ENCODE peak calls at places on chromosomes 13 and 19, in eight cellular contexts. One of them, this sample, is unnamed.

GRCh38 chr19:53554804-53555203 is 16.9 kb downstream of the ZNF331 start:
- DNase-seq in activated T-helper 1 cell treated with anti-CD3 and anti-CD28 coated beads, Interleukin-12 subunit alpha, Interleukin-12 subunit beta, Interleukin-2, Interleukin-4 antibody, amounts not matched to agents 30 ng/mL and 10 ng/mL and 1 ng/mL, durations not matched to agents 14 hours and 24 hours and 36 hours: no peak
- DNase-seq in stimulated activated CD4-positive, alpha-beta T cell treated with anti-CD3 and anti-CD28 coated beads, Interleukin-15, amount 100 ng/mL, for 48 hours: no peak
- DNase-seq in T follicular helper cell: no peak
- DNase-seq in T-helper 2 cell: no peak
- DNase-seq in mucosa of descending colon: no peak
- DNase-seq in RWPE1: no peak
- DNase-seq in B cell: no peak
- DNase-seq in this sample: no peak

GRCh38 chr19:49151339-49152217 is 3.6 kb downstream of the HRC start:
- DNase-seq in T-helper 2 cell: no peak
- DNase-seq in B cell: no peak
- DNase-seq in T follicular helper cell: no peak
- DNase-seq in stimulated activated CD4-positive, alpha-beta T cell treated with anti-CD3 and anti-CD28 coated beads, Interleukin-15, amount 100 ng/mL, for 48 hours: no peak
- DNase-seq in RWPE1: peak; percentile 92
- DNase-seq in mucosa of descending colon: peak; percentile 96
- DNase-seq in activated T-helper 1 cell treated with anti-CD3 and anti-CD28 coated beads, Interleukin-12 subunit alpha, Interleukin-12 subunit beta, Interleukin-2, Interleukin-4 antibody, amounts not matched to agents 30 ng/mL and 10 ng/mL and 1 ng/mL, durations not matched to agents 14 hours and 24 hours and 36 hours: no peak
- DNase-seq in this sample: no peak

GRCh38 chr19:1408300-1409203 is 1.2 kb downstream of the DAZAP1 start:
- DNase-seq in B cell: peak; percentile 52
- DNase-seq in activated T-helper 1 cell treated with anti-CD3 and anti-CD28 coated beads, Interleukin-12 subunit alpha, Interleukin-12 subunit beta, Interleukin-2, Interleukin-4 antibody, amounts not matched to agents 30 ng/mL and 10 ng/mL and 1 ng/mL, durations not matched to agents 14 hours and 24 hours and 36 hours: peak; percentile 49
- DNase-seq in T follicular helper cell: peak; percentile 35
- DNase-seq in T-helper 2 cell: peak; percentile 42
- DNase-seq in RWPE1: no peak
- DNase-seq in stimulated activated CD4-positive, alpha-beta T cell treated with anti-CD3 and anti-CD28 coated beads, Interleukin-15, amount 100 ng/mL, for 48 hours: no peak
- DNase-seq in mucosa of descending colon: peak; percentile 80
- DNase-seq in this sample: no peak

GRCh38 chr13:79434578-79434977 is 28.5 kb upstream of the RBM26 start:
- DNase-seq in RWPE1: no peak
- DNase-seq in T-helper 2 cell: no peak
- DNase-seq in activated T-helper 1 cell treated with anti-CD3 and anti-CD28 coated beads, Interleukin-12 subunit alpha, Interleukin-12 subunit beta, Interleukin-2, Interleukin-4 antibody, amounts not matched to agents 30 ng/mL and 10 ng/mL and 1 ng/mL, durations not matched to agents 14 hours and 24 hours and 36 hours: no peak
- DNase-seq in stimulated activated CD4-positive, alpha-beta T cell treated with anti-CD3 and anti-CD28 coated beads, Interleukin-15, amount 100 ng/mL, for 48 hours: no peak
- DNase-seq in T follicular helper cell: no peak
- DNase-seq in mucosa of descending colon: no peak
- DNase-seq in B cell: no peak
- DNase-seq in this sample: no peak

GRCh38 chr19:5967994-5968430 is 9.9 kb downstream of the RANBP3 start:
- DNase-seq in stimulated activated CD4-positive, alpha-beta T cell treated with anti-CD3 and anti-CD28 coated beads, Interleukin-15, amount 100 ng/mL, for 48 hours: peak; percentile 30
- DNase-seq in activated T-helper 1 cell treated with anti-CD3 and anti-CD28 coated beads, Interleukin-12 subunit alpha, Interleukin-12 subunit beta, Interleukin-2, Interleukin-4 antibody, amounts not matched to agents 30 ng/mL and 10 ng/mL and 1 ng/mL, durations not matched to agents 14 hours and 24 hours and 36 hours: peak; percentile 52
- DNase-seq in RWPE1: peak; percentile 85
- DNase-seq in T-helper 2 cell: peak; percentile 47
- DNase-seq in T follicular helper cell: peak; percentile 53
- DNase-seq in B cell: peak; percentile 52
- DNase-seq in mucosa of descending colon: no peak
- DNase-seq in this sample: peak; percentile 17

GRCh38 chr13:87999141-87999765 is 328.1 kb downstream of the SLITRK5 start:
- DNase-seq in activated T-helper 1 cell treated with anti-CD3 and anti-CD28 coated beads, Interleukin-12 subunit alpha, Interleukin-12 subunit beta, Interleukin-2, Interleukin-4 antibody, amounts not matched to agents 30 ng/mL and 10 ng/mL and 1 ng/mL, durations not matched to agents 14 hours and 24 hours and 36 hours: no peak
- DNase-seq in T-helper 2 cell: no peak
- DNase-seq in RWPE1: peak; percentile 31
- DNase-seq in mucosa of descending colon: no peak
- DNase-seq in T follicular helper cell: no peak
- DNase-seq in stimulated activated CD4-positive, alpha-beta T cell treated with anti-CD3 and anti-CD28 coated beads, Interleukin-15, amount 100 ng/mL, for 48 hours: no peak
- DNase-seq in B cell: no peak
- DNase-seq in this sample: no peak

GRCh38 chr19:19661675-19662251 is 1.7 kb downstream of the ATP13A1 start:
- DNase-seq in T follicular helper cell: peak; percentile 45
- DNase-seq in stimulated activated CD4-positive, alpha-beta T cell treated with anti-CD3 and anti-CD28 coated beads, Interleukin-15, amount 100 ng/mL, for 48 hours: no peak
- DNase-seq in activated T-helper 1 cell treated with anti-CD3 and anti-CD28 coated beads, Interleukin-12 subunit alpha, Interleukin-12 subunit beta, Interleukin-2, Interleukin-4 antibody, amounts not matched to agents 30 ng/mL and 10 ng/mL and 1 ng/mL, durations not matched to agents 14 hours and 24 hours and 36 hours: peak; percentile 38
- DNase-seq in RWPE1: no peak
- DNase-seq in mucosa of descending colon: peak; percentile 56
- DNase-seq in T-helper 2 cell: no peak
- DNase-seq in B cell: peak; percentile 71
- DNase-seq in this sample: peak; percentile 93

GRCh38 chr19:45154064-45154827 is 6.5 kb downstream of the NKPD1 start:
- DNase-seq in mucosa of descending colon: no peak
- DNase-seq in T-helper 2 cell: no peak
- DNase-seq in activated T-helper 1 cell treated with anti-CD3 and anti-CD28 coated beads, Interleukin-12 subunit alpha, Interleukin-12 subunit beta, Interleukin-2, Interleukin-4 antibody, amounts not matched to agents 30 ng/mL and 10 ng/mL and 1 ng/mL, durations not matched to agents 14 hours and 24 hours and 36 hours: no peak
- DNase-seq in B cell: no peak
- DNase-seq in RWPE1: no peak
- DNase-seq in T follicular helper cell: no peak
- DNase-seq in stimulated activated CD4-positive, alpha-beta T cell treated with anti-CD3 and anti-CD28 coated beads, Interleukin-15, amount 100 ng/mL, for 48 hours: no peak
- DNase-seq in this sample: no peak

GRCh38 chr13:75321084-75321483 is 160.9 kb downstream of the TBC1D4 start:
- DNase-seq in mucosa of descending colon: no peak
- DNase-seq in RWPE1: no peak
- DNase-seq in T follicular helper cell: no peak
- DNase-seq in B cell: no peak
- DNase-seq in stimulated activated CD4-positive, alpha-beta T cell treated with anti-CD3 and anti-CD28 coated beads, Interleukin-15, amount 100 ng/mL, for 48 hours: no peak
- DNase-seq in activated T-helper 1 cell treated with anti-CD3 and anti-CD28 coated beads, Interleukin-12 subunit alpha, Interleukin-12 subunit beta, Interleukin-2, Interleukin-4 antibody, amounts not matched to agents 30 ng/mL and 10 ng/mL and 1 ng/mL, durations not matched to agents 14 hours and 24 hours and 36 hours: no peak
- DNase-seq in T-helper 2 cell: no peak
- DNase-seq in this sample: no peak

GRCh38 chr19:37362733-37363132 is 8.2 kb upstream of the ZNF527 start:
- DNase-seq in T follicular helper cell: no peak
- DNase-seq in mucosa of descending colon: no peak
- DNase-seq in activated T-helper 1 cell treated with anti-CD3 and anti-CD28 coated beads, Interleukin-12 subunit alpha, Interleukin-12 subunit beta, Interleukin-2, Interleukin-4 antibody, amounts not matched to agents 30 ng/mL and 10 ng/mL and 1 ng/mL, durations not matched to agents 14 hours and 24 hours and 36 hours: no peak
- DNase-seq in T-helper 2 cell: no peak
- DNase-seq in stimulated activated CD4-positive, alpha-beta T cell treated with anti-CD3 and anti-CD28 coated beads, Interleukin-15, amount 100 ng/mL, for 48 hours: no peak
- DNase-seq in RWPE1: no peak
- DNase-seq in B cell: no peak
- DNase-seq in this sample: no peak

GRCh38 chr19:16351133-16351809 is 26.6 kb downstream of the KLF2 start:
- DNase-seq in T-helper 2 cell: no peak
- DNase-seq in RWPE1: no peak
- DNase-seq in mucosa of descending colon: peak; percentile 9
- DNase-seq in stimulated activated CD4-positive, alpha-beta T cell treated with anti-CD3 and anti-CD28 coated beads, Interleukin-15, amount 100 ng/mL, for 48 hours: no peak
- DNase-seq in B cell: no peak
- DNase-seq in activated T-helper 1 cell treated with anti-CD3 and anti-CD28 coated beads, Interleukin-12 subunit alpha, Interleukin-12 subunit beta, Interleukin-2, Interleukin-4 antibody, amounts not matched to agents 30 ng/mL and 10 ng/mL and 1 ng/mL, durations not matched to agents 14 hours and 24 hours and 36 hours: no peak
- DNase-seq in T follicular helper cell: no peak
- DNase-seq in this sample: no peak

GRCh38 chr19:38285567-38285966 is 18.5 kb upstream of the C19orf33 start:
- DNase-seq in T-helper 2 cell: no peak
- DNase-seq in RWPE1: no peak
- DNase-seq in mucosa of descending colon: no peak
- DNase-seq in T follicular helper cell: no peak
- DNase-seq in stimulated activated CD4-positive, alpha-beta T cell treated with anti-CD3 and anti-CD28 coated beads, Interleukin-15, amount 100 ng/mL, for 48 hours: no peak
- DNase-seq in B cell: no peak
- DNase-seq in activated T-helper 1 cell treated with anti-CD3 and anti-CD28 coated beads, Interleukin-12 subunit alpha, Interleukin-12 subunit beta, Interleukin-2, Interleukin-4 antibody, amounts not matched to agents 30 ng/mL and 10 ng/mL and 1 ng/mL, durations not matched to agents 14 hours and 24 hours and 36 hours: no peak
- DNase-seq in this sample: no peak

GRCh38 chr19:15532779-15533521 is 24.6 kb downstream of the CYP4F22 start:
- DNase-seq in T follicular helper cell: no peak
- DNase-seq in B cell: no peak
- DNase-seq in mucosa of descending colon: no peak
- DNase-seq in RWPE1: peak; percentile 60
- DNase-seq in activated T-helper 1 cell treated with anti-CD3 and anti-CD28 coated beads, Interleukin-12 subunit alpha, Interleukin-12 subunit beta, Interleukin-2, Interleukin-4 antibody, amounts not matched to agents 30 ng/mL and 10 ng/mL and 1 ng/mL, durations not matched to agents 14 hours and 24 hours and 36 hours: no peak
- DNase-seq in stimulated activated CD4-positive, alpha-beta T cell treated with anti-CD3 and anti-CD28 coated beads, Interleukin-15, amount 100 ng/mL, for 48 hours: no peak
- DNase-seq in T-helper 2 cell: no peak
- DNase-seq in this sample: peak; percentile 25

GRCh38 chr13:33123066-33123940 is 107.1 kb downstream of the KL start:
- DNase-seq in activated T-helper 1 cell treated with anti-CD3 and anti-CD28 coated beads, Interleukin-12 subunit alpha, Interleukin-12 subunit beta, Interleukin-2, Interleukin-4 antibody, amounts not matched to agents 30 ng/mL and 10 ng/mL and 1 ng/mL, durations not matched to agents 14 hours and 24 hours and 36 hours: no peak
- DNase-seq in T follicular helper cell: no peak
- DNase-seq in RWPE1: no peak
- DNase-seq in stimulated activated CD4-positive, alpha-beta T cell treated with anti-CD3 and anti-CD28 coated beads, Interleukin-15, amount 100 ng/mL, for 48 hours: no peak
- DNase-seq in B cell: no peak
- DNase-seq in mucosa of descending colon: no peak
- DNase-seq in T-helper 2 cell: no peak
- DNase-seq in this sample: no peak

GRCh38 chr19:17953869-17954268 is 13.0 kb upstream of the KCNN1 start:
- DNase-seq in activated T-helper 1 cell treated with anti-CD3 and anti-CD28 coated beads, Interleukin-12 subunit alpha, Interleukin-12 subunit beta, Interleukin-2, Interleukin-4 antibody, amounts not matched to agents 30 ng/mL and 10 ng/mL and 1 ng/mL, durations not matched to agents 14 hours and 24 hours and 36 hours: no peak
- DNase-seq in B cell: no peak
- DNase-seq in RWPE1: no peak
- DNase-seq in T follicular helper cell: no peak
- DNase-seq in T-helper 2 cell: no peak
- DNase-seq in mucosa of descending colon: no peak
- DNase-seq in stimulated activated CD4-positive, alpha-beta T cell treated with anti-CD3 and anti-CD28 coated beads, Interleukin-15, amount 100 ng/mL, for 48 hours: no peak
- DNase-seq in this sample: no peak